ENCODE peak calls at places on chromosomes 6 and 20, in seven cellular contexts. S is progenitor cell of endocrine pancreas, X is H1, B is GM13976, L is MM.1S, P is uterus, V is coronary artery. U is an unnamed sample.

GRCh38 chr6:82906489-82906888 is 159.2 kb downstream of the UBE3D start:
- DNase-seq in X (no peak), S (no peak), B (no peak), V (no peak), L (peak; percentile 49), P (no peak), U (no peak)

GRCh38 chr6:101396552-101397173 is 3.2 kb downstream of the GRIK2 start:
- DNase-seq in X (no peak), P (no peak), L (peak; percentile 77), S (peak; percentile 73), V (no peak), B (peak; percentile 60), U (no peak)

GRCh38 chr20:40668449-40669228 is 20.4 kb downstream of the MAFB start:
- DNase-seq in S (no peak), B (no peak), V (no peak), P (no peak), X (no peak), L (no peak), U (no peak)

GRCh38 chr20:35523298-35523888 is 6.1 kb downstream of the C20orf173 start:
- DNase-seq in L (no peak), S (no peak), X (no peak), V (no peak), P (no peak), B (peak; percentile 54), U (peak; percentile 41)

GRCh38 chr6:105364243-105364642 is 38.6 kb downstream of the PREP start:
- DNase-seq in B (no peak), V (no peak), P (no peak), X (no peak), L (no peak), S (no peak), U (no peak)

GRCh38 chr6:48535569-48535968 is 424.6 kb upstream of the PTCHD4 start:
- DNase-seq in X (no peak), S (no peak), L (no peak), P (no peak), B (no peak), V (no peak), U (no peak)

GRCh38 chr6:167858086-167858591 is 31.4 kb downstream of the AFDN start:
- DNase-seq in L (no peak), V (no peak), X (no peak), S (no peak), B (no peak), P (no peak), U (no peak)

GRCh38 chr20:11777861-11778570 is 139.7 kb upstream of the BTBD3 start:
- DNase-seq in X (no peak), P (no peak), B (no peak), S (no peak), L (no peak), V (no peak), U (no peak)

GRCh38 chr6:100472674-100473073 is 8.0 kb upstream of the SIM1 start:
- DNase-seq in V (no peak), P (no peak), B (peak; percentile 40), L (peak; percentile 93), S (no peak), X (no peak), U (no peak)

GRCh38 chr20:63882257-63883208 is 12.4 kb upstream of the DNAJC5 start:
- DNase-seq in X (no peak), S (no peak), L (no peak), B (no peak), P (no peak), V (no peak), U (no peak)

GRCh38 chr6:122799916-122800701 is 11.1 kb downstream of the SMPDL3A start:
- DNase-seq in L (no peak), B (no peak), V (no peak), P (no peak), S (no peak), X (no peak), U (no peak)

GRCh38 chr6:95352064-95352463 is 225.3 kb upstream of the MANEA start:
- DNase-seq in L (no peak), S (no peak), B (no peak), P (no peak), V (no peak), X (no peak), U (no peak)
- TF ChIP-seq CTCF in L (peak; percentile 8), S (peak; percentile 12), B (no peak), P (no peak), V (no peak), X (no peak), U (no peak)

DNA sequence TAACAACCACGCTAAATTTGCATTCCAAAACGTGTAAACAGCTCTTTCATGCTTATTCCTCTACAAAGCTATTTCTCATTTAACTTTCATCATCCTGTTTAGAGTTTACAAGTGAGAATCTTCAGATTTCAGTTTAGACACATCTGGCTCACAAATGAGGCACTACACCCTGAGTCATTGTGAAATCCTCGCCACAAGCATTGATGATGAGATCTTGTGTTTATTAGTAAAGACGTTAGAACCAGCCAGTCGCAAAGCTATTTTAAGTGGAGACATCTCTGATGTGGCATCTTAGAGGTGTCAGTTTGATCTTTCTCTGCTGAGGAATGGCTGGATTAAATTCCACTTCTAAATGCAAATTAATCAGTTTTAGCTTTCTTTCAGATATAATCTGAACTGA is 8.3 kb upstream of the ISM1 start:
- DNase-seq in L (no peak), V (no peak), P (no peak), S (no peak), X (no peak), B (no peak), U (no peak)
- TF ChIP-seq CTCF in L (no peak), V (no peak), P (no peak), S (no peak), X (no peak), B (no peak), U (no peak)

GRCh38 chr20:59526242-59527225 is 77.8 kb upstream of the PHACTR3 start:
- DNase-seq in X (no peak), L (no peak), S (no peak), B (no peak), P (no peak), V (no peak), U (no peak)
- TF ChIP-seq CTCF in X (peak; percentile 33), L (peak; percentile 30), S (peak; percentile 59), B (no peak), P (no peak), V (no peak), U (peak; percentile 57)

GRCh38 chr6:87408721-87409155 is 966 bp downstream of the CFAP206 start:
- DNase-seq in X (no peak), B (no peak), P (no peak), L (no peak), V (no peak), S (no peak), U (no peak)

GRCh38 chr6:87407531-87407895 is 259 bp upstream of the CFAP206 start:
- DNase-seq in L (peak; percentile 7), S (no peak), B (no peak), X (no peak), P (no peak), V (no peak), U (no peak)

DNA sequence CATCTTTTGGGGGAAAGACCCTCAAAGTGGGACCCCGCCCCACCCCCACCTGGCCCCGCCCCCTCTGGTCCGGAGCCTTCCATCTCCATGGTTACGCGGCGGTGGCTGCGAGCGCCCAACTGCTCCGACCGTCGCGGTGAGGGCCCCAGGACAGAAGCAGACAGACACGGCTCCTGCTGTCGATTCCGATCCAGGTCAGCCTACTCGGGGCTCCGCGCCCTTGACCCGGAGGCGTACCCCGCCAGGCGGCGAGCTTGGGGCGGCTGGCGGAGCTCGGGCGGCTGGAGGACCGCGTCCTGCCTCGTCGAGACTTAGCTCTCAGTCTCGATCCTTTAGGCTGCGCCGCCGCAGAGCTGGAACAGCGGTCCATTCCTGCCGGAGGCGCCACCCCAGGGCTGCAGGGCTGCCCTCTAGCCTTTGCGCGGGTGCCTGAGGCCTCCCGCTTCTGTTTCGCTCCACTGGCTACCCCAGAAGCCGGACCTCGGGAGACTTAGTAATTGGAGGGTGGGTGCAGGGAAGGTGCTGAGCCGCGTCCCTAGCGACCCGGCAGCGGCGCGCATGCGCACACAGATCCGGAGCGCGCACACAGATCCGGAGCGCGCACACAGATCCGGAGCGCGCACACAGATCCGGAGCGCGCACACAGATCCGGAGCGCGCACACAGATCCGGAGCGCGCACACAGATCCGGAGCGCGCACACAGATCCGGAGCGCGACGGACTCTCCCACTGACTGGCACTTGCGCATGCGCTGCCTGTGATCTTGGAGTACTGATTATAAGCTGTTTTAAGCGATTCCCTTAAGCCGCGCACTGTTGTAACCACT is at the start of gene CFAP206:
- DNase-seq in L (peak; percentile 85), V (peak; percentile 86), S (peak; percentile 68), X (peak; percentile 56), B (peak; percentile 90), P (peak; percentile 74), U (peak; percentile 88)
- TF ChIP-seq CTCF in L (peak; percentile 10), V (no peak), S (no peak), X (no peak), B (no peak), P (no peak), U (no peak)

GRCh38 chr6:166434336-166434735 is 51.6 kb upstream of the MPC1 start:
- DNase-seq in B (no peak), V (no peak), X (no peak), L (no peak), S (no peak), P (no peak), U (no peak)

GRCh38 chr6:166436195-166437139 is 53.7 kb upstream of the MPC1 start:
- DNase-seq in S (no peak), B (no peak), X (no peak), V (no peak), L (no peak), P (no peak), U (no peak)

GRCh38 chr6:166437661-166438060 is 54.9 kb upstream of the MPC1 start:
- DNase-seq in L (no peak), B (no peak), S (no peak), P (no peak), V (no peak), X (no peak), U (peak; percentile 61)

GRCh38 chr6:166433096-166433495 is 50.4 kb upstream of the MPC1 start:
- DNase-seq in L (no peak), V (no peak), X (no peak), P (no peak), B (no peak), S (no peak), U (no peak)

GRCh38 chr6:166435574-166435973 is 52.8 kb upstream of the MPC1 start:
- DNase-seq in L (no peak), B (no peak), V (no peak), S (no peak), X (no peak), P (no peak), U (no peak)
- TF ChIP-seq CTCF in L (no peak), B (no peak), V (no peak), S (no peak), X (no peak), P (no peak), U (no peak)

U was measured in glutamatergic neuron.